ENCODE peak calls at places on chromosome 10, in five cellular contexts. D is mesendoderm, A is neuronal stem cell, Z is H9, U is IMR-90. P is an unnamed sample.

GRCh38 chr10:73803680-73804286 is 7.6 kb downstream of the NDST2 start:
- DNase-seq in D (no peak), A (no peak), Z (no peak), U (no peak), P (no peak)

GRCh38 chr10:73931767-73932624 is 21.1 kb downstream of the PLAU start:
- DNase-seq in D (peak), A (no peak), Z (peak), U (no peak), P (no peak)

GRCh38 chr10:99975942-99976809 is 33.6 kb downstream of the DNMBP start:
- DNase-seq in D (no peak), A (no peak), Z (no peak), U (peak), P (peak)

GRCh38 chr10:129865960-129866359 is 98.1 kb downstream of the EBF3 start:
- DNase-seq in D (no peak), A (no peak), Z (no peak), U (no peak), P (no peak)

GRCh38 chr10:125343118-125343752 is 182.9 kb upstream of the CTBP2 start:
- DNase-seq in D (peak), A (peak), Z (no peak), U (peak), P (peak)

GRCh38 chr10:34031410-34031809 is 696.9 kb upstream of the NRP1 start:
- DNase-seq in D (no peak), A (no peak), Z (no peak), U (peak), P (no peak)

GRCh38 chr10:71509444-71509843 is 112.7 kb downstream of the CDH23 start:
- DNase-seq in D (no peak), A (no peak), Z (no peak), U (no peak), P (no peak)

GRCh38 chr10:69801094-69801433 is 642 bp upstream of the COL13A1 start:
- DNase-seq in D (peak), A (peak), Z (peak), U (peak), P (peak)

GRCh38 chr10:123380491-123381085 is 226.4 kb downstream of the BUB3 start:
- DNase-seq in D (peak), A (no peak), Z (no peak), U (no peak), P (no peak)

GRCh38 chr10:124366343-124366742 is 52.4 kb downstream of the OAT start:
- DNase-seq in D (no peak), A (no peak), Z (no peak), U (no peak), P (no peak)

GRCh38 chr10:535051-535450 is 154.4 kb downstream of the DIP2C start:
- DNase-seq in D (no peak), A (no peak), Z (no peak), U (no peak), P (no peak)

GRCh38 chr10:51524041-51524440 is 175.4 kb downstream of the CSTF2T start:
- DNase-seq in D (no peak), A (no peak), Z (no peak), U (peak), P (peak)

GRCh38 chr10:120833222-120833928 is 17.8 kb upstream of the WDR11 start:
- DNase-seq in D (no peak), A (no peak), Z (no peak), U (no peak), P (no peak)

GRCh38 chr10:91587710-91588638 is 44.9 kb downstream of the PPP1R3C start:
- DNase-seq in D (no peak), A (no peak), Z (no peak), U (peak), P (peak)

GRCh38 chr10:100043796-100044195 is 34.0 kb upstream of the DNMBP start:
- DNase-seq in D (peak), A (no peak), Z (no peak), U (peak), P (peak)

GRCh38 chr10:30825022-30825421 is 195.5 kb upstream of the LYZL2 start:
- DNase-seq in D (no peak), A (no peak), Z (no peak), U (no peak), P (no peak)

GRCh38 chr10:11116817-11117216 is 99.1 kb downstream of the CELF2 start:
- DNase-seq in D (no peak), A (no peak), Z (no peak), U (no peak), P (no peak)

GRCh38 chr10:11120711-11121110 is 103.0 kb downstream of the CELF2 start:
- DNase-seq in D (no peak), A (no peak), Z (no peak), U (no peak), P (no peak)

GRCh38 chr10:11115337-11115736 is 97.7 kb downstream of the CELF2 start:
- DNase-seq in D (no peak), A (no peak), Z (no peak), U (no peak), P (no peak)

GRCh38 chr10:11118696-11119095 is 101.0 kb downstream of the CELF2 start:
- DNase-seq in D (no peak), A (no peak), Z (no peak), U (no peak), P (no peak)

DNA sequence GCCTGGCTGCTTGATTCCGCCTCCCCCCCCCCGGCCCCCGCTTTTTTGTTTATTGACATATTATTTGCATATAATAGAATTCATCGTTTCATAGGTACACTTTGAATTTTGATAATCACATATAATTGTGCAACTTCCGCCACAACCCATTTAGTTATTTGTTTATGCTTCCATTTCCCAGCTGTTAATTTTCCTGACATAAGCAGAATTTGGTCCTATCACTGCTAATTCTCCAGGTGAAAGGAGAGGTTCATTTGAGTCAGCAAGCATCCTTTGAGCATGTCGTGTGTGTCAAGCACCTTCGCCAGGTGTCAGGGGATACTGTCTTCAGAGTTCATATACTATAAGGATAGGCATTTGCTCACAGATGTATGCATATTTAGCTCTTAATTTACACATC is 102.2 kb downstream of the CELF2 start:
- DNase-seq in D (no peak), A (no peak), Z (no peak), U (no peak), P (no peak)
- H2BK15ac ChIP-seq in D (no peak), A (no peak), Z (no peak), U (no peak), P (no peak)

DNA sequence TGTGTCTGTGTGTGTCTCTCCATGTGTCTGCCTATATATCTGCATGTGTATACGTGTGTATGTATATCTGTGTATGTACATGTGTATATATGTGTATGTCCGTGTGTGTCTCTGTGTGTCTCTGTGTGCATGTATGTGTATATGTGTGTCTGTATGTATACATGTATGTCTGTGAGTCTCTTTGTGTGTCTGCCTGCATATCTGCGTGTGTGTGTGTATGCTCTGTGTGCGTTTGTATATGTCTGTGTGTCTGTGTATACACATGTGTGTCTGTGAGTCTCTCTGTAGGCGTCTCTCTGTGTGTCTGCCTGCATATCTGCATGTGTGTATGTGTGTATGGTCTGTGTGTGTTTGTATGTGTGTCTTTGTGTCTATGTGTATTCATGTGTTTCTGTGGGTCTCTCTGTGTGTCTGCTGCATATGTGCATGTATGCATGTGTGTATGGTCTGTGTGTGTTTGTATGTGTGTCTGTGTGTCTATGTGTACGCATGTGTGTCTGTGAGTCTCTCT is 23.7 kb upstream of the KLF6 start:
- DNase-seq in D (no peak), A (no peak), Z (no peak), U (no peak), P (no peak)
- H2BK15ac ChIP-seq in D (no peak), A (no peak), Z (no peak), U (peak), P (peak)

DNA sequence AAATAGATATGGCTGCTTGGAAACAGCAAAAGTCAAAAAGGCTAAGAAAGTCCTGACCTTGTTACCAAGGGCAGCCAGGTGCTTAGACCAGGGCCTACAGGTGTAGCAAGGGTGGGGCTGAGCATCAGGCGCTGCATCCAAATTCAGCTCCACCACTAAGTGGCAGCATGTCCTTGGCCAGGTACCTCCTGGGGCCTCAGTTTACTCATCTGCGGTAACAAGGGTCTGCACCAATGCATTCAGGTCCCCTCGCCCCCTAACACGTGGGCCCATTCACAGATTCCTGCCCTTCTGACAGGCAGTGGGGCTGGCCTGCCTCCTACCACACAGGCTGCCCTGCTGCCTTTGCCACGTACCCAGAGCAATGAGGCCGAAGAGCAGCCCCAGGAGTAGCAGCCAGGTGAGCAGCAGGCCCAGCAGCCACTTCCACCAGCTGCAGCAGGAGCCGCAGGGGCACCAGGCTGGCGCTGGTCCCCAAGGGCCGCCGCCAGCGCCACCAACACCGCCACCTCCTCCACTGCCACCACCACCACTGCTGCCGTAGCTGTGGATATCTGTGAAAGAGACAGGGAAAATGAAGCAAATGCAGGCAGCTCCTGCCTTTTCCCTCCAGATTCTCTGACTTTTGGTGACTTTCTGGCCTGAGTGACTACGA is 28.9 kb downstream of the COL17A1 start:
- DNase-seq in D (peak), A (no peak), Z (peak), U (no peak), P (no peak)
- H2BK15ac ChIP-seq in D (no peak), A (peak), Z (no peak), U (no peak), P (no peak)

GRCh38 chr10:28922127-28922526 is 244.8 kb downstream of the BAMBI start:
- DNase-seq in D (peak), A (no peak), Z (peak), U (peak), P (peak)

GRCh38 chr10:28925154-28925663 is 247.9 kb downstream of the BAMBI start:
- DNase-seq in D (peak), A (no peak), Z (peak), U (no peak), P (no peak)

GRCh38 chr10:28922861-28923260 is 245.5 kb downstream of the BAMBI start:
- DNase-seq in D (no peak), A (no peak), Z (no peak), U (no peak), P (no peak)

GRCh38 chr10:28926932-28927331 is 249.6 kb downstream of the BAMBI start:
- DNase-seq in D (no peak), A (no peak), Z (no peak), U (no peak), P (no peak)

GRCh38 chr10:28924585-28925153 is 247.3 kb downstream of the BAMBI start:
- DNase-seq in D (no peak), A (no peak), Z (no peak), U (no peak), P (no peak)
- H2BK15ac ChIP-seq in D (no peak), A (no peak), Z (no peak), U (no peak), P (no peak)

DNA sequence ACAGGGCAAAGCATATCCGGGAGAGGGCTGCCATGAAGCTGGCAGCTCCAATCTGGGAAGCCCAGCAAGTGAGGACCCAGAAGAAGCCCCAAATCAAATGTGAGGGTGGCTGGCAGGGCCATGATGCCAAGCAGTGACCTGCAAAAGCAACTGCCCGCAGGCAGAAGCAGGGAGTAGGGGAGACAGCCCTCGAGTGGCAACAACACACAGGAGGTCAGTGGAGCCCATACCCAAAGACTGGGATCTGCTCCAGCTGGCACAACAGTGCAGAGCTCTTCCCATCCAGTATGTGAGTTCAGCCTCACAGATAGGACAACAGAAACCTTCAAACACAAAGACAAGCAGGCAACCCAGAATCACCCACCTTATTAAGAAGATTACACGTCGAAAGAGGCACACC is 45.0 kb downstream of the GRID1 start:
- DNase-seq in D (no peak), A (no peak), Z (peak), U (no peak), P (no peak)
- H2BK15ac ChIP-seq in D (no peak), A (no peak), Z (no peak), U (no peak), P (no peak)

DNA sequence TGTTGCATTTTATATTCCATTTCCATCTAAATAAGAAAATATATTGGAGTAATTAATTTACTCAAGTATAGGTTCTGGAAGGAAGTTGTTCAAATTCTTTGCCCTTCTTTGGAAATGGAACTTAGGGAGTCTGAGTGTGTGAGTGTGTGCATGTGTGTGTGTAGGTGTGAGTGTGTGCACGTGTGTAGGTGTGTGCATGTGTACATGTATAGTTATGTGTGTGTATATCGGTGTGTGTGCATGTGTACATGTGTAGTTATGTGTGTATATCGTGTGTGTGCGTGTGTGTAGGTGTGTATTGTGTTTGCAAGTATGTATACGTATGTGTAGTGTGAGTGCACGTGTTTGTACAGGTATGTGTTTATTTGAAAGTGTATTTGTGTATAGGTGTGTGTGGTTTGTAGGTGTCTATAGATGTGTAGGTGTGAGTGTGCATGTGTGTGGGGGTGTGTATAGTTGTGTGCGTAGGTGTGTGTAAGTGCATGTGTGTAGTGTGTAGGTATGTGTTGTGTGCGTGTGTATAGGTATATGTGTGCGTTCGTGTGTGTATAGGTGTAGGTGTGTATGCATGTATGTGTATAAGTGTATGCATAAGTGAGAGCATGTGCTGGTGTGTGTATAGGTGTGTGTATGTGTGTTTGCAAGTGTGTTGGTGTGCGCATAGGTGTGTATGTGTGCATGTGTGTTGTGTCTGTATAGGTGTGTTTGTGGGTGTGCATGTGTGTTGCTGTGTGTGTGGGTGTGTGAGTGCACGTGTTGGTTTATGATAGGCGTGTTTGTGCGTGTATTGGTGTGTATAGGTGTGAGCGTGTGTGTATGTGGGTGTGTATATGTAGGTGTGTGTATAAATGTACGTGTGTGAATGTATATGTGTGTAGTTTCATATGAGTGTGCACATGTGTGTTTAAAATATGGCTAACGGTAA is 266.2 kb downstream of the CAMK1D start:
- DNase-seq in D (no peak), A (no peak), Z (no peak), U (no peak), P (no peak)
- H2BK15ac ChIP-seq in D (no peak), A (no peak), Z (no peak), U (no peak), P (no peak)

GRCh38 chr10:82814635-82815034 is 939.6 kb downstream of the NRG3 start:
- DNase-seq in D (no peak), A (no peak), Z (no peak), U (no peak), P (peak)

GRCh38 chr10:82811621-82812020 is 936.6 kb downstream of the NRG3 start:
- DNase-seq in D (peak), A (no peak), Z (peak), U (no peak), P (peak)

GRCh38 chr10:82815680-82816079 is 940.7 kb downstream of the NRG3 start:
- DNase-seq in D (no peak), A (no peak), Z (no peak), U (no peak), P (no peak)

DNA sequence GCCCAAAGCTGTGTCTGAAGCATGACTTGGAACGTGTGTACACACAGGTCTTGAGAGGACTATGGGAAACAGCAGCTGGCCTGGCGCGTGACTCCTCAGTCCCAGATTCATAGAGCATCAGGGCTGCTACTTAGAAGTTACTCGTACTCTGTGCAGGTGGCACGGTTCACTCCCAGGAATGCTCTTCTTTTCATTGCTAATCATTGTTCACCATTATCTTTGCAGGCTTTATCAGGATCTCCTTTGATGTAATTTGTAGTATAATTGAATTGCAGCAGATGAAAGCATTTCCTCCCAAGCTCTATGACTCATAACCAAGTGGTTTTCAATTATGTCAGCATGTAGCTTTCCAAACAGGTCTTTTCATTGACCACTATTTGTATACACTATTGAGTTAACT is 938.9 kb downstream of the NRG3 start:
- DNase-seq in D (peak), A (no peak), Z (no peak), U (no peak), P (peak)
- H2BK15ac ChIP-seq in D (no peak), A (no peak), Z (no peak), U (no peak), P (no peak)

DNA sequence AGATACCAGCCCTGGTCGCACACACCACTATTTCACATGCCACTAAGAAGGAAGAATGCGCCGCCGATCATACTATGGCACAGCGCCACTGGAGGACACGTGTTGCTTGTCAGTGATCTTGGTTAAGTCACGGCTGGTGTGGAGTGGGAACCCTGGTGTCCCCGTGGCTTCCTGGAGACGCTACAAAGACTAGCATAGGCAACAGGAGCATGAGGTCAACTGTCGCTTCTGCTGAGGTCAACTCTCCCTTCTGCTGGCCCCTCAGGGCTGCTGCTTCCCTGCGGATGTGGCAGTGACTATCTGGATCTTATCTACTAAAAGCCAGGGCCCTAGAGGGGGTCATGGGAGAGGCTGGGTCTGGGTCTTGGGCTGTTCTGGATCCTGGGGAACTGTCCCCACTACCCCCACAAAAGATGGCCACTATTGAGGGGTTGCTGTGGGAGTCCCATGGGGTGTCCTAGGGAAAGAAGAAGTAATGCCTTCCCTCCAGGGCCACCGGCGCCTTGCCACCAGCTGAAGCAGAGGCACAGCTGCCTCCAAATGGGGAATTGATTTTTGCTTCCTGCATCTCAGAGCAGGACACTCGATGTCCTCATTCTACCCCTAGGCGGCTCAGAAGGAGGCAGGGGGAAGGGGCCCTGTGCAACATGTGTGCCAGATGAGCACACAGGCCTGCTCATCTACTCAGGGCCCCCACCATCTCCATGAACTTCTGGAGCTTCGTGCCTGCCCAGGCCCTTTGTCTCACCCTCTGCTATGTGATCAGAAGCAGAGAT is 76.6 kb upstream of the PPIF start:
- DNase-seq in D (no peak), A (no peak), Z (no peak), U (no peak), P (peak)
- H2BK15ac ChIP-seq in D (no peak), A (no peak), Z (no peak), U (no peak), P (no peak)

P was measured in mesenchymal stem cell.